ENCODE peak calls at places on chromosome 3, in eight cellular contexts. S is nephron progenitor cell; N is SIG-M5; E is stimulated activated CD4-positive, alpha-beta T cell treated with anti-CD3 and anti-CD28 coated beads, Interleukin-1b, Interleukin-23, amount 100 ng/mL, for 1 hour; B is T-helper 9 cell; C is body of pancreas; F is lung microvascular endothelial cell; L is transverse colon. K is an unnamed sample.

GRCh38 chr3:165491487-165491886 is 295.3 kb upstream of the SLITRK3 start:
- DNase-seq in F (no peak), S (no peak), L (no peak), C (no peak), B (no peak), E (no peak), N (no peak), K (no peak)

GRCh38 chr3:122560680-122561079 is 3.4 kb downstream of the PARP9 start:
- DNase-seq in S (peak; percentile 23), F (peak; percentile 72), E (peak; percentile 30), N (no peak), B (peak; percentile 39), L (peak; percentile 56), C (peak; percentile 69), K (peak; percentile 73)

GRCh38 chr3:17151598-17152373 is 267.0 kb downstream of the PLCL2 start:
- DNase-seq in L (peak; percentile 44), N (no peak), E (peak; percentile 45), F (no peak), B (peak; percentile 52), C (no peak), S (no peak), K (no peak)

GRCh38 chr3:24682141-24682547 is 187.5 kb upstream of the THRB start:
- DNase-seq in B (no peak), E (no peak), C (no peak), L (no peak), S (no peak), F (no peak), N (no peak), K (peak; percentile 34)

GRCh38 chr3:132378846-132379245 is 38.5 kb upstream of the DNAJC13 start:
- DNase-seq in L (no peak), E (no peak), B (no peak), S (no peak), C (no peak), N (no peak), F (no peak), K (no peak)

GRCh38 chr3:130789678-130790340 is 43.2 kb upstream of the PIK3R4 start:
- DNase-seq in E (no peak), L (peak; percentile 54), S (no peak), B (no peak), C (no peak), F (no peak), N (no peak), K (peak; percentile 46)

GRCh38 chr3:98877132-98877531 is 24.4 kb downstream of the DCBLD2 start:
- DNase-seq in S (no peak), F (no peak), E (no peak), L (no peak), B (no peak), N (no peak), C (no peak), K (no peak)

GRCh38 chr3:127690823-127691452 is 18.2 kb downstream of the ABTB1 start:
- DNase-seq in E (no peak), C (peak; percentile 52), N (no peak), F (peak; percentile 68), B (no peak), S (peak; percentile 41), L (no peak), K (peak; percentile 73)

GRCh38 chr3:52544937-52545336 is 8.5 kb downstream of the UQCC5 start:
- DNase-seq in B (no peak), L (no peak), C (no peak), S (no peak), E (no peak), N (no peak), F (no peak), K (no peak)

GRCh38 chr3:170848294-170848917 is 21.6 kb downstream of the RPL22L1 start:
- DNase-seq in S (no peak), N (no peak), F (peak; percentile 22), L (no peak), B (no peak), E (no peak), C (no peak), K (no peak)

GRCh38 chr3:72152551-72153476 is 367.9 kb upstream of the PROK2 start:
- DNase-seq in S (no peak), L (peak; percentile 79), F (peak; percentile 44), C (peak; percentile 87), N (no peak), B (no peak), E (no peak), K (peak; percentile 89)

GRCh38 chr3:112391648-112392047 is 58.7 kb downstream of the CD200 start:
- DNase-seq in F (peak; percentile 41), S (no peak), C (no peak), B (no peak), E (no peak), L (no peak), N (no peak), K (no peak)

GRCh38 chr3:141875893-141876380 is 506 bp upstream of the ATP1B3 start:
- DNase-seq in L (peak; percentile 73), E (no peak), F (peak; percentile 57), C (peak; percentile 41), N (peak; percentile 63), B (peak; percentile 71), S (peak; percentile 62), K (no peak)

GRCh38 chr3:129440648-129441190 is 695 bp downstream of the IFT122 start:
- DNase-seq in L (no peak), S (no peak), E (no peak), N (no peak), F (no peak), B (no peak), C (no peak), K (no peak)

GRCh38 chr3:62875103-62876002 is at the start of gene CADPS:
- DNase-seq in E (no peak), C (peak; percentile 30), N (no peak), F (no peak), L (peak; percentile 13), B (no peak), S (peak; percentile 39), K (peak; percentile 11)

GRCh38 chr3:133884547-133885240 is 11.0 kb downstream of the RAB6B start:
- DNase-seq in C (no peak), B (no peak), E (no peak), L (no peak), F (no peak), N (no peak), S (no peak), K (no peak)

GRCh38 chr3:150114873-150115570 is 144.3 kb upstream of the PFN2 start:
- DNase-seq in F (peak; percentile 51), E (no peak), B (no peak), L (no peak), N (no peak), C (no peak), S (no peak), K (no peak)

GRCh38 chr3:62479276-62479675 is 105.9 kb upstream of the FEZF2 start:
- DNase-seq in L (no peak), F (no peak), E (no peak), C (no peak), N (no peak), B (no peak), S (no peak), K (no peak)

GRCh38 chr3:64743844-64744243 is 56.0 kb upstream of the ADAMTS9 start:
- DNase-seq in E (no peak), C (no peak), L (no peak), F (no peak), N (no peak), S (no peak), B (no peak), K (no peak)

GRCh38 chr3:98353554-98353953 is at the start of gene OR5K4:
- DNase-seq in L (no peak), B (no peak), F (no peak), E (no peak), N (no peak), S (no peak), C (no peak), K (no peak)

GRCh38 chr3:156762631-156763185 is 63.4 kb upstream of the LEKR1 start:
- DNase-seq in S (no peak), C (no peak), F (peak; percentile 12), N (no peak), L (no peak), B (no peak), E (no peak), K (peak; percentile 44)

GRCh38 chr3:66889758-66890576 is 108.1 kb upstream of the KBTBD8 start:
- DNase-seq in F (no peak), C (no peak), S (no peak), L (no peak), E (no peak), B (no peak), N (no peak), K (no peak)

GRCh38 chr3:168212664-168213255 is 117.0 kb upstream of the GOLIM4 start:
- DNase-seq in E (no peak), N (no peak), S (no peak), L (no peak), F (no peak), B (no peak), C (no peak), K (no peak)

GRCh38 chr3:73786346-73786807 is 161.6 kb upstream of the PDZRN3 start:
- DNase-seq in N (no peak), B (no peak), E (no peak), S (no peak), C (no peak), F (no peak), L (no peak), K (peak; percentile 35)

GRCh38 chr3:72624656-72625055 is 223.6 kb downstream of the SHQ1 start:
- DNase-seq in F (no peak), E (no peak), C (no peak), L (no peak), B (no peak), N (no peak), S (no peak), K (no peak)

GRCh38 chr3:131701153-131701791 is 198.5 kb upstream of the MRPL3 start:
- DNase-seq in B (no peak), N (no peak), F (no peak), S (no peak), L (no peak), C (no peak), E (no peak), K (no peak)

GRCh38 chr3:66692751-66693140 is 191.9 kb upstream of the LRIG1 start:
- DNase-seq in S (no peak), L (no peak), E (no peak), B (no peak), C (no peak), F (no peak), N (no peak), K (no peak)

GRCh38 chr3:25576836-25577454 is 87.8 kb downstream of the TOP2B start:
- DNase-seq in B (no peak), N (no peak), S (no peak), L (no peak), E (no peak), F (no peak), C (no peak), K (no peak)

GRCh38 chr3:72259755-72260589 is 475.0 kb upstream of the PROK2 start:
- DNase-seq in B (no peak), S (no peak), N (no peak), L (no peak), C (no peak), E (no peak), F (no peak), K (no peak)

GRCh38 chr3:120820748-120821147 is 78.2 kb downstream of the GTF2E1 start:
- DNase-seq in N (no peak), F (no peak), S (no peak), C (no peak), L (peak; percentile 51), B (no peak), E (no peak), K (peak; percentile 74)

GRCh38 chr3:136546718-136547117 is 205.5 kb downstream of the STAG1 start:
- DNase-seq in B (no peak), E (no peak), N (no peak), F (peak; percentile 26), C (no peak), L (no peak), S (no peak), K (no peak)

GRCh38 chr3:67739851-67740250 is 85.4 kb upstream of the SUCLG2 start:
- DNase-seq in E (no peak), L (no peak), F (no peak), B (no peak), C (no peak), S (no peak), N (no peak), K (no peak)

GRCh38 chr3:51672083-51672475 is 1.0 kb downstream of the TEX264 start:
- DNase-seq in B (no peak), E (no peak), N (no peak), S (no peak), C (no peak), F (no peak), L (no peak), K (no peak)

GRCh38 chr3:164723396-164723795 is 354.9 kb downstream of the SI start:
- DNase-seq in B (no peak), L (no peak), F (no peak), S (peak; percentile 7), E (no peak), C (no peak), N (no peak), K (no peak)